ENCODE peak calls at places on chromosomes 6 and 20, in four cellular contexts. K, P, I and U are unnamed samples.

GRCh38 chr20:1897486-1897885 is 2.3 kb downstream of the SIRPA start:
- DNase-seq in K (no peak), P (no peak), I (no peak), U (no peak)

GRCh38 chr20:2805682-2806350 is 5.4 kb upstream of the CPXM1 start:
- DNase-seq in K (no peak), P (no peak), I (peak; percentile 44), U (peak; percentile 11)

GRCh38 chr6:75813476-75814250 is 64.6 kb downstream of the MYO6 start:
- DNase-seq in K (no peak), P (no peak), I (no peak), U (no peak)

GRCh38 chr6:80528115-80528514 is 421.6 kb downstream of the BCKDHB start:
- DNase-seq in K (no peak), P (no peak), I (no peak), U (no peak)

GRCh38 chr6:31878761-31879542 is at the start of gene SLC44A4:
- DNase-seq in K (peak; percentile 52), P (no peak), I (peak; percentile 39), U (no peak)

GRCh38 chr20:31670371-31671228 is 32.9 kb downstream of the COX4I2 start:
- DNase-seq in K (no peak), P (no peak), I (no peak), U (peak; percentile 79)

GRCh38 chr20:38043512-38044300 is 10.2 kb downstream of the RPRD1B start:
- DNase-seq in K (no peak), P (no peak), I (no peak), U (no peak)

GRCh38 chr20:43767686-43768474 is 41.1 kb upstream of the GTSF1L start:
- DNase-seq in K (no peak), P (no peak), I (no peak), U (no peak)

GRCh38 chr6:2917801-2918495 is 14.8 kb upstream of the SERPINB9 start:
- DNase-seq in K (no peak), P (no peak), I (no peak), U (no peak)

GRCh38 chr20:13220857-13221297 is at the start of gene ISM1:
- DNase-seq in K (peak; percentile 36), P (no peak), I (no peak), U (peak; percentile 23)

GRCh38 chr6:130282234-130282995 is 59.7 kb upstream of the SAMD3 start:
- DNase-seq in K (no peak), P (peak; percentile 9), I (no peak), U (peak; percentile 9)

GRCh38 chr6:33786736-33787135 is 2.2 kb downstream of the LEMD2 start:
- DNase-seq in K (no peak), P (no peak), I (no peak), U (no peak)

GRCh38 chr6:131316654-131317053 is 181.4 kb downstream of the AKAP7 start:
- DNase-seq in K (no peak), P (no peak), I (no peak), U (no peak)

GRCh38 chr6:10962673-10963072 is 75.8 kb downstream of the SYCP2L start:
- DNase-seq in K (no peak), P (no peak), I (no peak), U (no peak)

GRCh38 chr6:95581073-95581472 is 3.7 kb downstream of the MANEA start:
- DNase-seq in K (no peak), P (no peak), I (no peak), U (no peak)

GRCh38 chr6:369559-370431 is 21.8 kb upstream of the IRF4 start:
- DNase-seq in K (no peak), P (no peak), I (no peak), U (no peak)

GRCh38 chr6:43284986-43285385 is 13.1 kb upstream of the SLC22A7 start:
- DNase-seq in K (no peak), P (no peak), I (no peak), U (no peak)

GRCh38 chr20:6744805-6745204 is 22.7 kb upstream of the BMP2 start:
- DNase-seq in K (no peak), P (no peak), I (no peak), U (no peak)

GRCh38 chr6:73581293-73581692 is 60.5 kb upstream of the EEF1A1 start:
- DNase-seq in K (no peak), P (no peak), I (no peak), U (no peak)

GRCh38 chr6:90295854-90296345 is 743 bp downstream of the BACH2 start:
- DNase-seq in K (peak; percentile 58), P (no peak), I (peak; percentile 69), U (peak; percentile 52)

DNA sequence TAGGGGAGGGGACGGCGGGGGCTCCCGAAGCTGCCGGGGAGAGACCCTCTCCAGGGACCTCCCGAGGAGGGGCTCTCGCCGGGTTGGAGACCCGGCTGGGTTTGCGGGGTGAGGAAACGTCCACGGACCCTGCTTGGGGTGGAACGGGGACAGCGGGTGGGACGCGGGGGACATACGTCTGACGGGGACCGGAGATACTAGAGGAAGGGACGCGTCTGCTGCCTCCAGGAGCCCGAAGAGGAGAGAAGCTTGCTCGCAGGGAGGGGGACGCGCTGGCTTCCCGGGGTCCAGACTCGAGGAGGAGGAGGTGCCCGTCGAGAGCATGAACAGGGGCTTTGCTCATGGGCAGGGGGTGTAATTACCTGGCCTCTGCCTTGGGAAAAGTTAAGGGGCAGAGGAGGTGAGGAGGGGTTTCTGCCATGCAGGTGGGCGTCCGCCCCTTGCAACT is 593 bp downstream of the DNMT3B start:
- DNase-seq in K (no peak), P (no peak), I (no peak), U (no peak)
- TF ChIP-seq ELF4 in K (no peak), P (no peak), I (no peak), U (no peak)

GRCh38 chr6:41676406-41676805 is 38.1 kb downstream of the MDFI start:
- DNase-seq in K (no peak), P (no peak), I (no peak), U (no peak)
- TF ChIP-seq ELF4 in K (no peak), P (no peak), I (no peak), U (no peak)

GRCh38 chr6:16519265-16520242 is 241.7 kb downstream of the ATXN1 start:
- DNase-seq in K (no peak), P (peak; percentile 86), I (no peak), U (no peak)
- TF ChIP-seq ELF4 in K (no peak), P (no peak), I (no peak), U (no peak)

GRCh38 chr6:22042713-22043112 is 254.1 kb downstream of the PRL start:
- DNase-seq in K (no peak), P (no peak), I (no peak), U (no peak)

GRCh38 chr6:22036699-22037098 is 260.1 kb downstream of the PRL start:
- DNase-seq in K (no peak), P (no peak), I (no peak), U (no peak)

GRCh38 chr6:22043284-22043962 is 253.4 kb downstream of the PRL start:
- DNase-seq in K (no peak), P (no peak), I (no peak), U (no peak)

GRCh38 chr6:22045261-22045912 is 251.4 kb downstream of the PRL start:
- DNase-seq in K (no peak), P (no peak), I (no peak), U (no peak)

GRCh38 chr6:22041797-22042489 is 254.9 kb downstream of the PRL start:
- DNase-seq in K (no peak), P (no peak), I (no peak), U (no peak)
- TF ChIP-seq ELF4 in K (no peak), P (no peak), I (no peak), U (no peak)

DNA sequence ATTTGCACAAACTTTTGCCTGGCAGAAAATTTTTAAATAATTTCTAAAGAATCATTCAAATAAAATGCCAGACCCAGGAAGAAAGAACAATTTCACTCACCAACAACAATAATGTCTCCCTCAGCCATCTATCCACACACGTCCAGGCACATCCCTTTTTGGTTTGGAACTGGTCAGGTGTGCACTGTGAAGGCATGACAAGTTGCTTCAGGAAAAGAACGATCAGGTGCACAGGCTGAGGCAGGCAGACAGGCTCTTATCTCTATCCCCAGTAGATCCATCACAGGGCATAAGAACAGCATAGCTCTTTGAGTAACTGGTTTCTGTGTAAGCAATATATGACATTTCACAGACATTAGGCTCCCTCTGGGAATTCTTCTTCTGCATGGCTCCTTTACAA is 18.1 kb upstream of the NXT1 start:
- DNase-seq in K (no peak), P (no peak), I (no peak), U (no peak)
- TF ChIP-seq ELF4 in K (no peak), P (no peak), I (no peak), U (no peak)

GRCh38 chr6:106379951-106380350 is 19.4 kb downstream of the CRYBG1 start:
- DNase-seq in K (no peak), P (no peak), I (no peak), U (no peak)
- TF ChIP-seq ELF4 in K (no peak), P (no peak), I (no peak), U (no peak)

GRCh38 chr6:35024601-35025054 is 116.5 kb downstream of the TCP11 start:
- DNase-seq in K (no peak), P (peak; percentile 28), I (peak; percentile 52), U (peak; percentile 66)

GRCh38 chr6:35021014-35021413 is 120.1 kb downstream of the TCP11 start:
- DNase-seq in K (no peak), P (no peak), I (no peak), U (no peak)

GRCh38 chr6:35025241-35026188 is 115.6 kb downstream of the TCP11 start:
- DNase-seq in K (peak; percentile 42), P (no peak), I (no peak), U (no peak)

GRCh38 chr6:35023091-35023490 is 118.0 kb downstream of the TCP11 start:
- DNase-seq in K (no peak), P (no peak), I (no peak), U (no peak)

DNA sequence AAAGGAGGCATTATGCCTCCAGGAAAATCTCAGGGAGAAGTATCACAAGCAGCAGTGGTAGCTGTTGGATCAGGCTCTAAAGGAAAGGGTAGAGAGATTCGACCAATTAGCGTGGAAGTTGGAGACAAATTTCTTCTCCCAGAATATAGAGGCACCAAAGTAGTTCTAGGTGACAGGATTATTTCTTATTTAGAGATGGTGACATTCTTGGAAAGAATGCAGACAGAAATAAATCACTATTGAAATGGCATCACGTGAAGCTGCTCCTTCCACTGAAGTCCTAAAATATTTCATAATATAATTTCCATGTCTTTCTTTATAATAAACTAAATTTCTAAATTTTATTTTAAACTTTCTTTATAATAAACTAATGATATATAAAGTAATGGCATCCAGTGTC is 117.5 kb downstream of the TCP11 start:
- DNase-seq in K (no peak), P (no peak), I (no peak), U (no peak)
- TF ChIP-seq ELF4 in K (no peak), P (no peak), I (no peak), U (no peak)

GRCh38 chr6:15303162-15303919 is 57.5 kb downstream of the JARID2 start:
- DNase-seq in K (no peak), P (no peak), I (no peak), U (no peak)
- TF ChIP-seq ELF4 in K (no peak), P (no peak), I (no peak), U (no peak)

GRCh38 chr6:159170999-159171712 is 2.0 kb downstream of the FNDC1 start:
- DNase-seq in K (no peak), P (no peak), I (no peak), U (no peak)

GRCh38 chr6:159170333-159170672 is 1.1 kb downstream of the FNDC1 start:
- DNase-seq in K (no peak), P (no peak), I (no peak), U (no peak)

GRCh38 chr6:159169193-159169555 is at the start of gene FNDC1:
- DNase-seq in K (peak; percentile 63), P (no peak), I (peak; percentile 84), U (peak; percentile 92)

GRCh38 chr6:159169557-159170332 is 545 bp downstream of the FNDC1 start:
- DNase-seq in K (peak; percentile 64), P (no peak), I (peak; percentile 18), U (peak; percentile 68)

GRCh38 chr6:159168536-159169192 is 536 bp upstream of the FNDC1 start:
- DNase-seq in K (peak; percentile 79), P (peak; percentile 11), I (peak; percentile 41), U (peak; percentile 23)
- TF ChIP-seq ELF4 in K (no peak), P (no peak), I (no peak), U (no peak)